ENCODE peak calls at places on chromosomes 7 and 10, in seven cellular contexts. O is choroid plexus epithelial cell, K is nephron progenitor cell, M is GM10248, J is B cell, C is AG09309, V is GM20000. H is an unnamed sample.
A peak's percentile ranks its signal among the peaks of the same experiment; 100 is the strongest.

GRCh38 chr7:34756025-34756437 is 98.0 kb downstream of the NPSR1 start:
- DNase-seq in O (peak; percentile 2), K (no peak), M (no peak), J (no peak), C (no peak), V (no peak), H (no peak)

GRCh38 chr10:17793823-17794759 is 15.1 kb upstream of the MRC1 start:
- DNase-seq in O (no peak), K (no peak), M (no peak), J (no peak), C (no peak), V (no peak), H (no peak)

GRCh38 chr10:5840314-5841307 is 27.4 kb upstream of the GDI2 start:
- DNase-seq in O (peak; percentile 65), K (peak; percentile 63), M (peak; percentile 83), J (peak; percentile 84), C (no peak), V (peak; percentile 71), H (no peak)

GRCh38 chr10:33876547-33877400 is 542.3 kb upstream of the NRP1 start:
- DNase-seq in O (no peak), K (no peak), M (no peak), J (no peak), C (no peak), V (no peak), H (no peak)

GRCh38 chr10:117950408-117950807 is 96.3 kb downstream of the RAB11FIP2 start:
- DNase-seq in O (no peak), K (no peak), M (no peak), J (no peak), C (no peak), V (no peak), H (no peak)

GRCh38 chr7:4809691-4810090 is 34.3 kb downstream of the AP5Z1 start:
- DNase-seq in O (no peak), K (no peak), M (no peak), J (no peak), C (no peak), V (no peak), H (no peak)

GRCh38 chr10:105681051-105681450 is 1040.0 kb downstream of the SORCS3 start:
- DNase-seq in O (no peak), K (no peak), M (no peak), J (no peak), C (no peak), V (no peak), H (no peak)

GRCh38 chr7:47301657-47302295 is 280.1 kb downstream of the TNS3 start:
- DNase-seq in O (no peak), K (no peak), M (no peak), J (no peak), C (no peak), V (no peak), H (no peak)

GRCh38 chr7:142585425-142585824 is 163.8 kb upstream of the PRSS1 start:
- DNase-seq in O (peak; percentile 59), K (no peak), M (no peak), J (no peak), C (no peak), V (no peak), H (no peak)

GRCh38 chr7:40299097-40299496 is 164.3 kb downstream of the SUGCT start:
- DNase-seq in O (peak; percentile 79), K (no peak), M (no peak), J (no peak), C (peak; percentile 84), V (no peak), H (no peak)

GRCh38 chr7:18350678-18351077 is 144.9 kb upstream of the HDAC9 start:
- DNase-seq in O (no peak), K (peak; percentile 26), M (no peak), J (no peak), C (no peak), V (no peak), H (no peak)

GRCh38 chr7:159107052-159107892 is 37.4 kb downstream of the VIPR2 start:
- DNase-seq in O (no peak), K (no peak), M (no peak), J (no peak), C (no peak), V (no peak), H (no peak)

GRCh38 chr7:76234931-76235441 is 33.3 kb downstream of the SRRM3 start:
- DNase-seq in O (peak; percentile 88), K (peak; percentile 98), M (peak; percentile 88), J (peak; percentile 74), C (peak; percentile 8), V (peak; percentile 90), H (peak; percentile 61)

GRCh38 chr7:96314402-96315108 is 7.3 kb downstream of the SLC25A13 start:
- DNase-seq in O (peak; percentile 64), K (no peak), M (no peak), J (no peak), C (no peak), V (no peak), H (no peak)

GRCh38 chr7:67788689-67789088 is 792.1 kb downstream of the TYW1 start:
- DNase-seq in O (peak; percentile 1), K (peak; percentile 26), M (no peak), J (no peak), C (no peak), V (no peak), H (no peak)

GRCh38 chr10:114631678-114632417 is 26.2 kb downstream of the ABLIM1 start:
- DNase-seq in O (no peak), K (peak; percentile 71), M (peak; percentile 47), J (peak; percentile 57), C (no peak), V (peak; percentile 38), H (no peak)

GRCh38 chr10:1400129-1400865 is 337.0 kb downstream of the ADARB2 start:
- DNase-seq in O (no peak), K (no peak), M (no peak), J (no peak), C (no peak), V (peak; percentile 15), H (no peak)

GRCh38 chr10:119268871-119269506 is 61.6 kb downstream of the GRK5 start:
- DNase-seq in O (peak; percentile 40), K (no peak), M (peak; percentile 79), J (peak; percentile 87), C (no peak), V (peak; percentile 84), H (peak; percentile 72)

GRCh38 chr7:103887853-103888602 is 101.4 kb downstream of the RELN start:
- DNase-seq in O (no peak), K (no peak), M (no peak), J (no peak), C (no peak), V (no peak), H (no peak)

GRCh38 chr7:137146996-137147720 is 196.4 kb downstream of the PTN start:
- DNase-seq in O (peak; percentile 5), K (no peak), M (no peak), J (no peak), C (no peak), V (no peak), H (no peak)

GRCh38 chr10:123000155-123000554 is 8.4 kb downstream of the IKZF5 start:
- DNase-seq in O (no peak), K (no peak), M (no peak), J (no peak), C (no peak), V (no peak), H (no peak)

GRCh38 chr7:100875356-100875751 is 451 bp downstream of the SRRT start:
- DNase-seq in O (no peak), K (no peak), M (peak; percentile 59), J (no peak), C (no peak), V (peak; percentile 65), H (no peak)

GRCh38 chr10:107264742-107265141 is 100.2 kb upstream of the SORCS1 start:
- DNase-seq in O (no peak), K (no peak), M (no peak), J (no peak), C (no peak), V (no peak), H (no peak)

GRCh38 chr7:149873968-149874643 is at the start of gene ATP6V0E2:
- DNase-seq in O (no peak), K (no peak), M (no peak), J (no peak), C (no peak), V (no peak), H (no peak)

GRCh38 chr10:30553625-30554442 is 75.7 kb downstream of the LYZL2 start:
- DNase-seq in O (peak; percentile 79), K (peak; percentile 32), M (no peak), J (no peak), C (no peak), V (no peak), H (no peak)

DNA sequence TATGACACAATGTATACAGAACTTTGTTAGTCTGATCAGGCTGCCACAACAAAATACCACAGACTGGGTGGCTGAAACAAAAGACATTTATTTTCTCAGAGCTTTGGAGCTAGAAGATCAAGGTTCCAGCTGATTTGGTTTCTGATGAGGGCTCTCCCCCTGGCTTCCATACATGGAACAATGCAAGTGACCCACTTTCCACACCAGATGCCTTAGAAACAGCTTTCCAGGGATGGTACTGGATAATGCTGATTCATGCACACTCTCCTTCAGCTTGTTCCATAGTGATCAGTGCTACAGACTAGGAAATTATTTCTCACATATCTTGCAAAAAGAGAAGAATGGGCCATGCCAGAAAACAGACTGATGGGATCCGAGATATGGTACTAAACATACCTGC is 1274.9 kb upstream of the SORCS1 start:
- DNase-seq in O (no peak), K (no peak), M (no peak), J (no peak), C (no peak), V (no peak), H (no peak)
- TF ChIP-seq CTCF in O (peak; percentile 8), K (no peak), M (no peak), J (no peak), C (no peak), V (no peak), H (no peak)

GRCh38 chr10:21336476-21337170 is 188.9 kb downstream of the SKIDA1 start:
- DNase-seq in O (peak; percentile 98), K (no peak), M (no peak), J (no peak), C (peak; percentile 74), V (no peak), H (no peak)
- TF ChIP-seq CTCF in O (peak; percentile 18), K (no peak), M (no peak), J (no peak), C (no peak), V (no peak), H (no peak)

GRCh38 chr10:124611738-124612137 is 132.4 kb downstream of the FAM53B start:
- DNase-seq in O (no peak), K (no peak), M (no peak), J (peak; percentile 70), C (no peak), V (no peak), H (peak; percentile 67)
- TF ChIP-seq CTCF in O (no peak), K (no peak), M (no peak), J (no peak), C (no peak), V (no peak), H (no peak)

GRCh38 chr7:703049-703448 is 23.4 kb upstream of the DNAAF5 start:
- DNase-seq in O (no peak), K (no peak), M (no peak), J (no peak), C (no peak), V (no peak), H (no peak)

GRCh38 chr7:706721-707120 is 19.8 kb upstream of the DNAAF5 start:
- DNase-seq in O (no peak), K (no peak), M (no peak), J (peak; percentile 10), C (no peak), V (no peak), H (no peak)

GRCh38 chr7:710161-710560 is 16.3 kb upstream of the DNAAF5 start:
- DNase-seq in O (no peak), K (no peak), M (no peak), J (no peak), C (no peak), V (no peak), H (no peak)

GRCh38 chr7:711093-711966 is 15.2 kb upstream of the DNAAF5 start:
- DNase-seq in O (no peak), K (no peak), M (no peak), J (peak; percentile 44), C (no peak), V (no peak), H (no peak)

GRCh38 chr7:707296-708000 is 19.1 kb upstream of the DNAAF5 start:
- DNase-seq in O (no peak), K (no peak), M (no peak), J (no peak), C (no peak), V (no peak), H (no peak)
- TF ChIP-seq CTCF in O (no peak), K (no peak), M (no peak), J (no peak), C (no peak), V (no peak), H (no peak)

H was measured in natural killer cell.